ENCODE peak calls at places on chromosomes 12 and 14, in eight cellular contexts. One of them, this sample, is unnamed.
A peak's percentile ranks its signal among the peaks of the same experiment; 100 is the strongest.

GRCh38 chr12:3805058-3805457 is 52.1 kb upstream of the CRACR2A start:
- DNase-seq in OCI-M1: no peak
- DNase-seq in activated CD4-positive, alpha-beta T cell treated with anti-CD3 and anti-CD28 coated beads, Interleukin-2, amount 50 U/mL, for 24 hours: no peak
- DNase-seq in caudate nucleus: no peak
- DNase-seq in activated T-helper 1 cell treated with anti-CD3 and anti-CD28 coated beads, Interleukin-12 subunit alpha, Interleukin-12 subunit beta, Interleukin-2, Interleukin-4 antibody, amounts not matched to agents 30 ng/mL and 10 ng/mL and 1 ng/mL, durations not matched to agents 14 hours and 24 hours and 36 hours: no peak
- DNase-seq in Right ventricle myocardium superior: no peak
- DNase-seq in IMR-90: no peak
- DNase-seq in T-helper 1 cell: no peak
- DNase-seq in this sample: no peak

GRCh38 chr12:32302218-32302826 is 97.0 kb upstream of the FGD4 start:
- DNase-seq in activated CD4-positive, alpha-beta T cell treated with anti-CD3 and anti-CD28 coated beads, Interleukin-2, amount 50 U/mL, for 24 hours: no peak
- DNase-seq in Right ventricle myocardium superior: no peak
- DNase-seq in T-helper 1 cell: no peak
- DNase-seq in IMR-90: no peak
- DNase-seq in activated T-helper 1 cell treated with anti-CD3 and anti-CD28 coated beads, Interleukin-12 subunit alpha, Interleukin-12 subunit beta, Interleukin-2, Interleukin-4 antibody, amounts not matched to agents 30 ng/mL and 10 ng/mL and 1 ng/mL, durations not matched to agents 14 hours and 24 hours and 36 hours: no peak
- DNase-seq in caudate nucleus: no peak
- DNase-seq in OCI-M1: peak; percentile 75
- DNase-seq in this sample: peak; percentile 50

GRCh38 chr12:93167841-93168492 is 209.8 kb upstream of the NUDT4 start:
- DNase-seq in T-helper 1 cell: no peak
- DNase-seq in caudate nucleus: no peak
- DNase-seq in OCI-M1: no peak
- DNase-seq in Right ventricle myocardium superior: no peak
- DNase-seq in activated CD4-positive, alpha-beta T cell treated with anti-CD3 and anti-CD28 coated beads, Interleukin-2, amount 50 U/mL, for 24 hours: peak; percentile 43
- DNase-seq in IMR-90: no peak
- DNase-seq in activated T-helper 1 cell treated with anti-CD3 and anti-CD28 coated beads, Interleukin-12 subunit alpha, Interleukin-12 subunit beta, Interleukin-2, Interleukin-4 antibody, amounts not matched to agents 30 ng/mL and 10 ng/mL and 1 ng/mL, durations not matched to agents 14 hours and 24 hours and 36 hours: peak; percentile 6
- DNase-seq in this sample: peak; percentile 89

GRCh38 chr14:74571901-74572828 is 39.9 kb downstream of the LTBP2 start:
- DNase-seq in Right ventricle myocardium superior: no peak
- DNase-seq in activated T-helper 1 cell treated with anti-CD3 and anti-CD28 coated beads, Interleukin-12 subunit alpha, Interleukin-12 subunit beta, Interleukin-2, Interleukin-4 antibody, amounts not matched to agents 30 ng/mL and 10 ng/mL and 1 ng/mL, durations not matched to agents 14 hours and 24 hours and 36 hours: no peak
- DNase-seq in IMR-90: peak; percentile 100
- DNase-seq in OCI-M1: peak; percentile 15
- DNase-seq in caudate nucleus: no peak
- DNase-seq in T-helper 1 cell: no peak
- DNase-seq in activated CD4-positive, alpha-beta T cell treated with anti-CD3 and anti-CD28 coated beads, Interleukin-2, amount 50 U/mL, for 24 hours: peak; percentile 16
- DNase-seq in this sample: no peak

GRCh38 chr12:92030618-92031017 is 115.0 kb downstream of the BTG1 start:
- DNase-seq in caudate nucleus: no peak
- DNase-seq in T-helper 1 cell: peak; percentile 42
- DNase-seq in activated CD4-positive, alpha-beta T cell treated with anti-CD3 and anti-CD28 coated beads, Interleukin-2, amount 50 U/mL, for 24 hours: peak; percentile 31
- DNase-seq in OCI-M1: peak; percentile 41
- DNase-seq in Right ventricle myocardium superior: no peak
- DNase-seq in activated T-helper 1 cell treated with anti-CD3 and anti-CD28 coated beads, Interleukin-12 subunit alpha, Interleukin-12 subunit beta, Interleukin-2, Interleukin-4 antibody, amounts not matched to agents 30 ng/mL and 10 ng/mL and 1 ng/mL, durations not matched to agents 14 hours and 24 hours and 36 hours: peak; percentile 55
- DNase-seq in IMR-90: peak; percentile 24
- DNase-seq in this sample: peak; percentile 87

GRCh38 chr12:115296613-115297012 is 612.6 kb upstream of the TBX3 start:
- DNase-seq in activated CD4-positive, alpha-beta T cell treated with anti-CD3 and anti-CD28 coated beads, Interleukin-2, amount 50 U/mL, for 24 hours: no peak
- DNase-seq in IMR-90: no peak
- DNase-seq in caudate nucleus: no peak
- DNase-seq in Right ventricle myocardium superior: no peak
- DNase-seq in T-helper 1 cell: no peak
- DNase-seq in activated T-helper 1 cell treated with anti-CD3 and anti-CD28 coated beads, Interleukin-12 subunit alpha, Interleukin-12 subunit beta, Interleukin-2, Interleukin-4 antibody, amounts not matched to agents 30 ng/mL and 10 ng/mL and 1 ng/mL, durations not matched to agents 14 hours and 24 hours and 36 hours: no peak
- DNase-seq in OCI-M1: no peak
- DNase-seq in this sample: peak; percentile 2

GRCh38 chr12:94770397-94770759 is 120.0 kb upstream of the TMCC3 start:
- DNase-seq in OCI-M1: no peak
- DNase-seq in caudate nucleus: no peak
- DNase-seq in activated CD4-positive, alpha-beta T cell treated with anti-CD3 and anti-CD28 coated beads, Interleukin-2, amount 50 U/mL, for 24 hours: no peak
- DNase-seq in T-helper 1 cell: no peak
- DNase-seq in IMR-90: no peak
- DNase-seq in activated T-helper 1 cell treated with anti-CD3 and anti-CD28 coated beads, Interleukin-12 subunit alpha, Interleukin-12 subunit beta, Interleukin-2, Interleukin-4 antibody, amounts not matched to agents 30 ng/mL and 10 ng/mL and 1 ng/mL, durations not matched to agents 14 hours and 24 hours and 36 hours: no peak
- DNase-seq in Right ventricle myocardium superior: no peak
- DNase-seq in this sample: no peak

GRCh38 chr12:55703288-55703687 is 4.4 kb downstream of the ITGA7 start:
- DNase-seq in caudate nucleus: no peak
- DNase-seq in IMR-90: no peak
- DNase-seq in OCI-M1: no peak
- DNase-seq in activated T-helper 1 cell treated with anti-CD3 and anti-CD28 coated beads, Interleukin-12 subunit alpha, Interleukin-12 subunit beta, Interleukin-2, Interleukin-4 antibody, amounts not matched to agents 30 ng/mL and 10 ng/mL and 1 ng/mL, durations not matched to agents 14 hours and 24 hours and 36 hours: no peak
- DNase-seq in Right ventricle myocardium superior: peak; percentile 65
- DNase-seq in activated CD4-positive, alpha-beta T cell treated with anti-CD3 and anti-CD28 coated beads, Interleukin-2, amount 50 U/mL, for 24 hours: no peak
- DNase-seq in T-helper 1 cell: no peak
- DNase-seq in this sample: no peak

GRCh38 chr12:2488131-2488530 is 306.6 kb upstream of the FKBP4 start:
- DNase-seq in activated CD4-positive, alpha-beta T cell treated with anti-CD3 and anti-CD28 coated beads, Interleukin-2, amount 50 U/mL, for 24 hours: no peak
- DNase-seq in activated T-helper 1 cell treated with anti-CD3 and anti-CD28 coated beads, Interleukin-12 subunit alpha, Interleukin-12 subunit beta, Interleukin-2, Interleukin-4 antibody, amounts not matched to agents 30 ng/mL and 10 ng/mL and 1 ng/mL, durations not matched to agents 14 hours and 24 hours and 36 hours: no peak
- DNase-seq in IMR-90: no peak
- DNase-seq in T-helper 1 cell: no peak
- DNase-seq in caudate nucleus: no peak
- DNase-seq in OCI-M1: no peak
- DNase-seq in Right ventricle myocardium superior: no peak
- DNase-seq in this sample: no peak

GRCh38 chr12:64625243-64626077 is 15.2 kb downstream of the RASSF3 start:
- DNase-seq in IMR-90: peak; percentile 94
- DNase-seq in caudate nucleus: no peak
- DNase-seq in activated T-helper 1 cell treated with anti-CD3 and anti-CD28 coated beads, Interleukin-12 subunit alpha, Interleukin-12 subunit beta, Interleukin-2, Interleukin-4 antibody, amounts not matched to agents 30 ng/mL and 10 ng/mL and 1 ng/mL, durations not matched to agents 14 hours and 24 hours and 36 hours: no peak
- DNase-seq in activated CD4-positive, alpha-beta T cell treated with anti-CD3 and anti-CD28 coated beads, Interleukin-2, amount 50 U/mL, for 24 hours: peak; percentile 21
- DNase-seq in Right ventricle myocardium superior: peak; percentile 67
- DNase-seq in T-helper 1 cell: no peak
- DNase-seq in OCI-M1: peak; percentile 96
- DNase-seq in this sample: peak; percentile 81

GRCh38 chr12:57390174-57390573 is 40.7 kb downstream of the R3HDM2 start:
- DNase-seq in T-helper 1 cell: no peak
- DNase-seq in Right ventricle myocardium superior: no peak
- DNase-seq in activated CD4-positive, alpha-beta T cell treated with anti-CD3 and anti-CD28 coated beads, Interleukin-2, amount 50 U/mL, for 24 hours: no peak
- DNase-seq in activated T-helper 1 cell treated with anti-CD3 and anti-CD28 coated beads, Interleukin-12 subunit alpha, Interleukin-12 subunit beta, Interleukin-2, Interleukin-4 antibody, amounts not matched to agents 30 ng/mL and 10 ng/mL and 1 ng/mL, durations not matched to agents 14 hours and 24 hours and 36 hours: no peak
- DNase-seq in OCI-M1: no peak
- DNase-seq in IMR-90: no peak
- DNase-seq in caudate nucleus: no peak
- DNase-seq in this sample: no peak

GRCh38 chr12:82714427-82714826 is 27.7 kb downstream of the TMTC2 start:
- DNase-seq in Right ventricle myocardium superior: no peak
- DNase-seq in activated CD4-positive, alpha-beta T cell treated with anti-CD3 and anti-CD28 coated beads, Interleukin-2, amount 50 U/mL, for 24 hours: no peak
- DNase-seq in T-helper 1 cell: no peak
- DNase-seq in activated T-helper 1 cell treated with anti-CD3 and anti-CD28 coated beads, Interleukin-12 subunit alpha, Interleukin-12 subunit beta, Interleukin-2, Interleukin-4 antibody, amounts not matched to agents 30 ng/mL and 10 ng/mL and 1 ng/mL, durations not matched to agents 14 hours and 24 hours and 36 hours: no peak
- DNase-seq in OCI-M1: no peak
- DNase-seq in caudate nucleus: no peak
- DNase-seq in IMR-90: no peak
- DNase-seq in this sample: no peak

GRCh38 chr14:79144891-79145290 is 974.7 kb downstream of the NRXN3 start:
- DNase-seq in activated T-helper 1 cell treated with anti-CD3 and anti-CD28 coated beads, Interleukin-12 subunit alpha, Interleukin-12 subunit beta, Interleukin-2, Interleukin-4 antibody, amounts not matched to agents 30 ng/mL and 10 ng/mL and 1 ng/mL, durations not matched to agents 14 hours and 24 hours and 36 hours: no peak
- DNase-seq in IMR-90: peak; percentile 24
- DNase-seq in Right ventricle myocardium superior: no peak
- DNase-seq in T-helper 1 cell: no peak
- DNase-seq in caudate nucleus: no peak
- DNase-seq in OCI-M1: no peak
- DNase-seq in activated CD4-positive, alpha-beta T cell treated with anti-CD3 and anti-CD28 coated beads, Interleukin-2, amount 50 U/mL, for 24 hours: no peak
- DNase-seq in this sample: no peak

GRCh38 chr14:90720336-90720735 is 95.9 kb downstream of the TTC7B start:
- DNase-seq in T-helper 1 cell: no peak
- DNase-seq in Right ventricle myocardium superior: no peak
- DNase-seq in IMR-90: peak; percentile 81
- DNase-seq in activated T-helper 1 cell treated with anti-CD3 and anti-CD28 coated beads, Interleukin-12 subunit alpha, Interleukin-12 subunit beta, Interleukin-2, Interleukin-4 antibody, amounts not matched to agents 30 ng/mL and 10 ng/mL and 1 ng/mL, durations not matched to agents 14 hours and 24 hours and 36 hours: no peak
- DNase-seq in caudate nucleus: no peak
- DNase-seq in activated CD4-positive, alpha-beta T cell treated with anti-CD3 and anti-CD28 coated beads, Interleukin-2, amount 50 U/mL, for 24 hours: no peak
- DNase-seq in OCI-M1: peak; percentile 75
- DNase-seq in this sample: no peak

GRCh38 chr12:65878540-65878939 is 54.3 kb downstream of the HMGA2 start:
- DNase-seq in activated T-helper 1 cell treated with anti-CD3 and anti-CD28 coated beads, Interleukin-12 subunit alpha, Interleukin-12 subunit beta, Interleukin-2, Interleukin-4 antibody, amounts not matched to agents 30 ng/mL and 10 ng/mL and 1 ng/mL, durations not matched to agents 14 hours and 24 hours and 36 hours: no peak
- DNase-seq in caudate nucleus: no peak
- DNase-seq in Right ventricle myocardium superior: no peak
- DNase-seq in OCI-M1: no peak
- DNase-seq in T-helper 1 cell: no peak
- DNase-seq in activated CD4-positive, alpha-beta T cell treated with anti-CD3 and anti-CD28 coated beads, Interleukin-2, amount 50 U/mL, for 24 hours: no peak
- DNase-seq in IMR-90: no peak
- DNase-seq in this sample: no peak

GRCh38 chr14:94051115-94051514 is 25.0 kb downstream of the OTUB2 start:
- DNase-seq in IMR-90: peak; percentile 42
- DNase-seq in activated CD4-positive, alpha-beta T cell treated with anti-CD3 and anti-CD28 coated beads, Interleukin-2, amount 50 U/mL, for 24 hours: no peak
- DNase-seq in T-helper 1 cell: no peak
- DNase-seq in activated T-helper 1 cell treated with anti-CD3 and anti-CD28 coated beads, Interleukin-12 subunit alpha, Interleukin-12 subunit beta, Interleukin-2, Interleukin-4 antibody, amounts not matched to agents 30 ng/mL and 10 ng/mL and 1 ng/mL, durations not matched to agents 14 hours and 24 hours and 36 hours: no peak
- DNase-seq in Right ventricle myocardium superior: peak; percentile 74
- DNase-seq in caudate nucleus: peak; percentile 19
- DNase-seq in OCI-M1: no peak
- DNase-seq in this sample: no peak

GRCh38 chr12:75850751-75851462 is 180.7 kb downstream of the PHLDA1 start:
- DNase-seq in activated CD4-positive, alpha-beta T cell treated with anti-CD3 and anti-CD28 coated beads, Interleukin-2, amount 50 U/mL, for 24 hours: no peak
- DNase-seq in OCI-M1: no peak
- DNase-seq in IMR-90: peak; percentile 84
- DNase-seq in Right ventricle myocardium superior: no peak
- DNase-seq in caudate nucleus: no peak
- DNase-seq in activated T-helper 1 cell treated with anti-CD3 and anti-CD28 coated beads, Interleukin-12 subunit alpha, Interleukin-12 subunit beta, Interleukin-2, Interleukin-4 antibody, amounts not matched to agents 30 ng/mL and 10 ng/mL and 1 ng/mL, durations not matched to agents 14 hours and 24 hours and 36 hours: no peak
- DNase-seq in T-helper 1 cell: no peak
- DNase-seq in this sample: no peak

GRCh38 chr12:124036117-124037109 is 63.4 kb downstream of the ZNF664 start:
- DNase-seq in activated CD4-positive, alpha-beta T cell treated with anti-CD3 and anti-CD28 coated beads, Interleukin-2, amount 50 U/mL, for 24 hours: peak; percentile 32
- DNase-seq in OCI-M1: peak; percentile 65
- DNase-seq in T-helper 1 cell: peak; percentile 33
- DNase-seq in IMR-90: peak; percentile 44
- DNase-seq in Right ventricle myocardium superior: no peak
- DNase-seq in activated T-helper 1 cell treated with anti-CD3 and anti-CD28 coated beads, Interleukin-12 subunit alpha, Interleukin-12 subunit beta, Interleukin-2, Interleukin-4 antibody, amounts not matched to agents 30 ng/mL and 10 ng/mL and 1 ng/mL, durations not matched to agents 14 hours and 24 hours and 36 hours: no peak
- DNase-seq in caudate nucleus: peak; percentile 21
- DNase-seq in this sample: peak; percentile 43

GRCh38 chr12:11578461-11578993 is 70.9 kb upstream of the ETV6 start:
- DNase-seq in caudate nucleus: no peak
- DNase-seq in activated CD4-positive, alpha-beta T cell treated with anti-CD3 and anti-CD28 coated beads, Interleukin-2, amount 50 U/mL, for 24 hours: no peak
- DNase-seq in activated T-helper 1 cell treated with anti-CD3 and anti-CD28 coated beads, Interleukin-12 subunit alpha, Interleukin-12 subunit beta, Interleukin-2, Interleukin-4 antibody, amounts not matched to agents 30 ng/mL and 10 ng/mL and 1 ng/mL, durations not matched to agents 14 hours and 24 hours and 36 hours: no peak
- DNase-seq in Right ventricle myocardium superior: no peak
- DNase-seq in IMR-90: no peak
- DNase-seq in T-helper 1 cell: no peak
- DNase-seq in OCI-M1: no peak
- DNase-seq in this sample: peak; percentile 87

GRCh38 chr14:24132061-24132685 is 1.7 kb downstream of the FITM1 start:
- DNase-seq in caudate nucleus: no peak
- DNase-seq in OCI-M1: no peak
- DNase-seq in T-helper 1 cell: peak; percentile 18
- DNase-seq in activated T-helper 1 cell treated with anti-CD3 and anti-CD28 coated beads, Interleukin-12 subunit alpha, Interleukin-12 subunit beta, Interleukin-2, Interleukin-4 antibody, amounts not matched to agents 30 ng/mL and 10 ng/mL and 1 ng/mL, durations not matched to agents 14 hours and 24 hours and 36 hours: no peak
- DNase-seq in IMR-90: no peak
- DNase-seq in Right ventricle myocardium superior: peak; percentile 58
- DNase-seq in activated CD4-positive, alpha-beta T cell treated with anti-CD3 and anti-CD28 coated beads, Interleukin-2, amount 50 U/mL, for 24 hours: no peak
- DNase-seq in this sample: no peak

GRCh38 chr14:55411426-55412389 is at the start of gene ATG14:
- DNase-seq in caudate nucleus: peak; percentile 76
- DNase-seq in T-helper 1 cell: peak; percentile 63
- DNase-seq in IMR-90: peak; percentile 76
- DNase-seq in activated T-helper 1 cell treated with anti-CD3 and anti-CD28 coated beads, Interleukin-12 subunit alpha, Interleukin-12 subunit beta, Interleukin-2, Interleukin-4 antibody, amounts not matched to agents 30 ng/mL and 10 ng/mL and 1 ng/mL, durations not matched to agents 14 hours and 24 hours and 36 hours: peak; percentile 70
- DNase-seq in OCI-M1: peak; percentile 80
- DNase-seq in Right ventricle myocardium superior: peak; percentile 88
- DNase-seq in activated CD4-positive, alpha-beta T cell treated with anti-CD3 and anti-CD28 coated beads, Interleukin-2, amount 50 U/mL, for 24 hours: peak; percentile 74
- DNase-seq in this sample: peak; percentile 81

GRCh38 chr14:94483729-94484275 is 7.8 kb upstream of the SERPINA9 start:
- DNase-seq in T-helper 1 cell: no peak
- DNase-seq in activated T-helper 1 cell treated with anti-CD3 and anti-CD28 coated beads, Interleukin-12 subunit alpha, Interleukin-12 subunit beta, Interleukin-2, Interleukin-4 antibody, amounts not matched to agents 30 ng/mL and 10 ng/mL and 1 ng/mL, durations not matched to agents 14 hours and 24 hours and 36 hours: no peak
- DNase-seq in caudate nucleus: no peak
- DNase-seq in Right ventricle myocardium superior: no peak
- DNase-seq in activated CD4-positive, alpha-beta T cell treated with anti-CD3 and anti-CD28 coated beads, Interleukin-2, amount 50 U/mL, for 24 hours: no peak
- DNase-seq in OCI-M1: no peak
- DNase-seq in IMR-90: peak; percentile 56
- DNase-seq in this sample: no peak

GRCh38 chr12:130433411-130433810 is 95.7 kb downstream of the PIWIL1 start:
- DNase-seq in Right ventricle myocardium superior: no peak
- DNase-seq in T-helper 1 cell: no peak
- DNase-seq in IMR-90: no peak
- DNase-seq in caudate nucleus: no peak
- DNase-seq in activated T-helper 1 cell treated with anti-CD3 and anti-CD28 coated beads, Interleukin-12 subunit alpha, Interleukin-12 subunit beta, Interleukin-2, Interleukin-4 antibody, amounts not matched to agents 30 ng/mL and 10 ng/mL and 1 ng/mL, durations not matched to agents 14 hours and 24 hours and 36 hours: no peak
- DNase-seq in activated CD4-positive, alpha-beta T cell treated with anti-CD3 and anti-CD28 coated beads, Interleukin-2, amount 50 U/mL, for 24 hours: no peak
- DNase-seq in OCI-M1: no peak
- DNase-seq in this sample: no peak

GRCh38 chr12:3165311-3165931 is 88.2 kb downstream of the TSPAN9 start:
- DNase-seq in activated CD4-positive, alpha-beta T cell treated with anti-CD3 and anti-CD28 coated beads, Interleukin-2, amount 50 U/mL, for 24 hours: no peak
- DNase-seq in T-helper 1 cell: no peak
- DNase-seq in OCI-M1: no peak
- DNase-seq in activated T-helper 1 cell treated with anti-CD3 and anti-CD28 coated beads, Interleukin-12 subunit alpha, Interleukin-12 subunit beta, Interleukin-2, Interleukin-4 antibody, amounts not matched to agents 30 ng/mL and 10 ng/mL and 1 ng/mL, durations not matched to agents 14 hours and 24 hours and 36 hours: no peak
- DNase-seq in Right ventricle myocardium superior: no peak
- DNase-seq in IMR-90: no peak
- DNase-seq in caudate nucleus: no peak
- DNase-seq in this sample: no peak

GRCh38 chr12:108282676-108283075 is 56.4 kb downstream of the CMKLR1 start:
- DNase-seq in OCI-M1: no peak
- DNase-seq in T-helper 1 cell: no peak
- DNase-seq in Right ventricle myocardium superior: no peak
- DNase-seq in activated CD4-positive, alpha-beta T cell treated with anti-CD3 and anti-CD28 coated beads, Interleukin-2, amount 50 U/mL, for 24 hours: no peak
- DNase-seq in IMR-90: no peak
- DNase-seq in activated T-helper 1 cell treated with anti-CD3 and anti-CD28 coated beads, Interleukin-12 subunit alpha, Interleukin-12 subunit beta, Interleukin-2, Interleukin-4 antibody, amounts not matched to agents 30 ng/mL and 10 ng/mL and 1 ng/mL, durations not matched to agents 14 hours and 24 hours and 36 hours: no peak
- DNase-seq in caudate nucleus: no peak
- DNase-seq in this sample: no peak

GRCh38 chr14:80987235-80988032 is 32.0 kb downstream of the TSHR start:
- DNase-seq in activated CD4-positive, alpha-beta T cell treated with anti-CD3 and anti-CD28 coated beads, Interleukin-2, amount 50 U/mL, for 24 hours: peak; percentile 60
- DNase-seq in Right ventricle myocardium superior: peak; percentile 58
- DNase-seq in IMR-90: peak; percentile 69
- DNase-seq in caudate nucleus: peak; percentile 13
- DNase-seq in activated T-helper 1 cell treated with anti-CD3 and anti-CD28 coated beads, Interleukin-12 subunit alpha, Interleukin-12 subunit beta, Interleukin-2, Interleukin-4 antibody, amounts not matched to agents 30 ng/mL and 10 ng/mL and 1 ng/mL, durations not matched to agents 14 hours and 24 hours and 36 hours: peak; percentile 55
- DNase-seq in OCI-M1: peak; percentile 72
- DNase-seq in T-helper 1 cell: peak; percentile 36
- DNase-seq in this sample: peak; percentile 75

GRCh38 chr12:96153131-96153724 is 40.9 kb upstream of the ELK3 start:
- DNase-seq in T-helper 1 cell: no peak
- DNase-seq in Right ventricle myocardium superior: no peak
- DNase-seq in IMR-90: no peak
- DNase-seq in caudate nucleus: no peak
- DNase-seq in activated CD4-positive, alpha-beta T cell treated with anti-CD3 and anti-CD28 coated beads, Interleukin-2, amount 50 U/mL, for 24 hours: no peak
- DNase-seq in OCI-M1: no peak
- DNase-seq in activated T-helper 1 cell treated with anti-CD3 and anti-CD28 coated beads, Interleukin-12 subunit alpha, Interleukin-12 subunit beta, Interleukin-2, Interleukin-4 antibody, amounts not matched to agents 30 ng/mL and 10 ng/mL and 1 ng/mL, durations not matched to agents 14 hours and 24 hours and 36 hours: no peak
- DNase-seq in this sample: no peak

GRCh38 chr12:27382126-27382795 is 49.6 kb downstream of the BMAL2 start:
- DNase-seq in OCI-M1: no peak
- DNase-seq in Right ventricle myocardium superior: no peak
- DNase-seq in activated T-helper 1 cell treated with anti-CD3 and anti-CD28 coated beads, Interleukin-12 subunit alpha, Interleukin-12 subunit beta, Interleukin-2, Interleukin-4 antibody, amounts not matched to agents 30 ng/mL and 10 ng/mL and 1 ng/mL, durations not matched to agents 14 hours and 24 hours and 36 hours: no peak
- DNase-seq in IMR-90: no peak
- DNase-seq in activated CD4-positive, alpha-beta T cell treated with anti-CD3 and anti-CD28 coated beads, Interleukin-2, amount 50 U/mL, for 24 hours: no peak
- DNase-seq in caudate nucleus: no peak
- DNase-seq in T-helper 1 cell: no peak
- DNase-seq in this sample: no peak

GRCh38 chr14:91509083-91509877 is 830 bp downstream of the PPP4R3A start:
- DNase-seq in activated T-helper 1 cell treated with anti-CD3 and anti-CD28 coated beads, Interleukin-12 subunit alpha, Interleukin-12 subunit beta, Interleukin-2, Interleukin-4 antibody, amounts not matched to agents 30 ng/mL and 10 ng/mL and 1 ng/mL, durations not matched to agents 14 hours and 24 hours and 36 hours: peak; percentile 34
- DNase-seq in activated CD4-positive, alpha-beta T cell treated with anti-CD3 and anti-CD28 coated beads, Interleukin-2, amount 50 U/mL, for 24 hours: peak; percentile 21
- DNase-seq in OCI-M1: peak; percentile 28
- DNase-seq in Right ventricle myocardium superior: peak; percentile 52
- DNase-seq in T-helper 1 cell: no peak
- DNase-seq in IMR-90: no peak
- DNase-seq in caudate nucleus: no peak
- DNase-seq in this sample: peak; percentile 45

GRCh38 chr12:106074706-106075392 is 63.9 kb downstream of the NUAK1 start:
- DNase-seq in OCI-M1: no peak
- DNase-seq in T-helper 1 cell: no peak
- DNase-seq in activated T-helper 1 cell treated with anti-CD3 and anti-CD28 coated beads, Interleukin-12 subunit alpha, Interleukin-12 subunit beta, Interleukin-2, Interleukin-4 antibody, amounts not matched to agents 30 ng/mL and 10 ng/mL and 1 ng/mL, durations not matched to agents 14 hours and 24 hours and 36 hours: no peak
- DNase-seq in activated CD4-positive, alpha-beta T cell treated with anti-CD3 and anti-CD28 coated beads, Interleukin-2, amount 50 U/mL, for 24 hours: no peak
- DNase-seq in caudate nucleus: no peak
- DNase-seq in IMR-90: peak; percentile 66
- DNase-seq in Right ventricle myocardium superior: no peak
- DNase-seq in this sample: no peak

GRCh38 chr12:111446631-111447570 is 41.2 kb downstream of the SH2B3 start:
- DNase-seq in activated T-helper 1 cell treated with anti-CD3 and anti-CD28 coated beads, Interleukin-12 subunit alpha, Interleukin-12 subunit beta, Interleukin-2, Interleukin-4 antibody, amounts not matched to agents 30 ng/mL and 10 ng/mL and 1 ng/mL, durations not matched to agents 14 hours and 24 hours and 36 hours: no peak
- DNase-seq in OCI-M1: no peak
- DNase-seq in activated CD4-positive, alpha-beta T cell treated with anti-CD3 and anti-CD28 coated beads, Interleukin-2, amount 50 U/mL, for 24 hours: no peak
- DNase-seq in caudate nucleus: no peak
- DNase-seq in T-helper 1 cell: no peak
- DNase-seq in IMR-90: no peak
- DNase-seq in Right ventricle myocardium superior: peak; percentile 25
- DNase-seq in this sample: peak; percentile 1

GRCh38 chr12:25759752-25760151 is 198.7 kb upstream of the RASSF8 start:
- DNase-seq in Right ventricle myocardium superior: no peak
- DNase-seq in IMR-90: peak; percentile 25
- DNase-seq in activated T-helper 1 cell treated with anti-CD3 and anti-CD28 coated beads, Interleukin-12 subunit alpha, Interleukin-12 subunit beta, Interleukin-2, Interleukin-4 antibody, amounts not matched to agents 30 ng/mL and 10 ng/mL and 1 ng/mL, durations not matched to agents 14 hours and 24 hours and 36 hours: no peak
- DNase-seq in OCI-M1: no peak
- DNase-seq in T-helper 1 cell: no peak
- DNase-seq in activated CD4-positive, alpha-beta T cell treated with anti-CD3 and anti-CD28 coated beads, Interleukin-2, amount 50 U/mL, for 24 hours: no peak
- DNase-seq in caudate nucleus: no peak
- DNase-seq in this sample: no peak

GRCh38 chr12:88579941-88580871 is at the start of gene KITLG:
- DNase-seq in IMR-90: peak; percentile 87
- DNase-seq in activated CD4-positive, alpha-beta T cell treated with anti-CD3 and anti-CD28 coated beads, Interleukin-2, amount 50 U/mL, for 24 hours: no peak
- DNase-seq in Right ventricle myocardium superior: peak; percentile 91
- DNase-seq in T-helper 1 cell: no peak
- DNase-seq in caudate nucleus: peak; percentile 47
- DNase-seq in OCI-M1: peak; percentile 60
- DNase-seq in activated T-helper 1 cell treated with anti-CD3 and anti-CD28 coated beads, Interleukin-12 subunit alpha, Interleukin-12 subunit beta, Interleukin-2, Interleukin-4 antibody, amounts not matched to agents 30 ng/mL and 10 ng/mL and 1 ng/mL, durations not matched to agents 14 hours and 24 hours and 36 hours: peak; percentile 1
- DNase-seq in this sample: peak; percentile 60

This sample was measured in GM12865.